ENCODE peak calls at places on chromosomes 7 and 10, in eight cellular contexts. O, I, F, X, T, G, J and B are unnamed samples.
A peak's percentile ranks its signal among the peaks of the same experiment; 100 is the strongest.

GRCh38 chr10:132133449-132134291 is 53.1 kb upstream of the DPYSL4 start:
- DNase-seq in O (no peak), I (no peak), F (no peak), X (no peak), T (no peak), G (no peak), J (no peak), B (no peak)

GRCh38 chr7:7642081-7642480 is 1.5 kb downstream of the UMAD1 start:
- DNase-seq in O (no peak), I (no peak), F (no peak), X (no peak), T (no peak), G (no peak), J (no peak), B (no peak)

GRCh38 chr7:55046582-55047347 is 27.9 kb downstream of the EGFR start:
- DNase-seq in O (no peak), I (no peak), F (no peak), X (no peak), T (no peak), G (no peak), J (no peak), B (no peak)

GRCh38 chr7:73725703-73726466 is 6.4 kb upstream of the STX1A start:
- DNase-seq in O (peak; percentile 94), I (peak; percentile 94), F (peak; percentile 89), X (no peak), T (peak; percentile 85), G (peak; percentile 82), J (peak; percentile 66), B (peak; percentile 93)

GRCh38 chr10:113704637-113705343 is 25.1 kb downstream of the CASP7 start:
- DNase-seq in O (no peak), I (peak; percentile 56), F (no peak), X (no peak), T (peak; percentile 12), G (no peak), J (peak; percentile 55), B (no peak)

GRCh38 chr7:2719007-2719406 is 31.0 kb downstream of the AMZ1 start:
- DNase-seq in O (no peak), I (peak; percentile 68), F (no peak), X (no peak), T (no peak), G (no peak), J (no peak), B (no peak)

GRCh38 chr10:10138685-10139084 is 879.0 kb upstream of the CELF2 start:
- DNase-seq in O (no peak), I (no peak), F (no peak), X (no peak), T (no peak), G (no peak), J (no peak), B (no peak)

GRCh38 chr10:103470755-103471653 is 8.0 kb downstream of the CALHM3 start:
- DNase-seq in O (no peak), I (no peak), F (no peak), X (peak; percentile 47), T (no peak), G (no peak), J (no peak), B (no peak)

GRCh38 chr10:7523656-7524055 is 112.8 kb upstream of the SFMBT2 start:
- DNase-seq in O (no peak), I (no peak), F (no peak), X (no peak), T (no peak), G (no peak), J (no peak), B (no peak)

GRCh38 chr7:70712942-70713341 is 419.0 kb upstream of the GALNT17 start:
- DNase-seq in O (peak; percentile 54), I (no peak), F (no peak), X (no peak), T (no peak), G (peak; percentile 89), J (no peak), B (no peak)

GRCh38 chr10:122181901-122182799 is 88.9 kb upstream of the BTBD16 start:
- DNase-seq in O (no peak), I (no peak), F (no peak), X (no peak), T (no peak), G (no peak), J (no peak), B (no peak)

GRCh38 chr10:115093776-115094361 is 704 bp downstream of the ATRNL1 start:
- DNase-seq in O (peak; percentile 34), I (no peak), F (no peak), X (no peak), T (no peak), G (peak; percentile 21), J (no peak), B (no peak)

GRCh38 chr10:17428616-17429097 is 25.7 kb downstream of the ST8SIA6 start:
- DNase-seq in O (no peak), I (no peak), F (no peak), X (no peak), T (no peak), G (no peak), J (no peak), B (no peak)

GRCh38 chr7:50982626-50983025 is 199.9 kb upstream of the GRB10 start:
- DNase-seq in O (no peak), I (no peak), F (no peak), X (no peak), T (no peak), G (no peak), J (no peak), B (no peak)

GRCh38 chr10:128047337-128047736 is 78.9 kb downstream of the MKI67 start:
- DNase-seq in O (no peak), I (peak; percentile 66), F (peak; percentile 43), X (peak; percentile 61), T (no peak), G (peak; percentile 57), J (peak; percentile 91), B (no peak)

GRCh38 chr7:29370531-29371314 is 176.1 kb downstream of the CHN2 start:
- DNase-seq in O (peak; percentile 47), I (no peak), F (no peak), X (no peak), T (no peak), G (no peak), J (peak; percentile 84), B (no peak)

GRCh38 chr10:44572146-44572545 is 187.2 kb upstream of the CXCL12 start:
- DNase-seq in O (no peak), I (no peak), F (no peak), X (no peak), T (no peak), G (no peak), J (no peak), B (no peak)

GRCh38 chr10:3785849-3786290 is 861 bp upstream of the KLF6 start:
- DNase-seq in O (peak; percentile 61), I (peak; percentile 39), F (no peak), X (no peak), T (no peak), G (no peak), J (peak; percentile 52), B (no peak)

GRCh38 chr10:58305821-58306220 is 29.0 kb upstream of the UBE2D1 start:
- DNase-seq in O (no peak), I (no peak), F (no peak), X (no peak), T (no peak), G (no peak), J (no peak), B (no peak)

GRCh38 chr7:55071411-55072188 is 52.8 kb downstream of the EGFR start:
- DNase-seq in O (no peak), I (no peak), F (no peak), X (no peak), T (no peak), G (no peak), J (no peak), B (no peak)

GRCh38 chr10:58608356-58608755 is 95.7 kb downstream of the BICC1 start:
- DNase-seq in O (no peak), I (no peak), F (no peak), X (no peak), T (no peak), G (no peak), J (no peak), B (no peak)

GRCh38 chr7:159144756-159145543 is at the start of gene VIPR2:
- DNase-seq in O (peak; percentile 37), I (no peak), F (no peak), X (no peak), T (no peak), G (no peak), J (no peak), B (no peak)

GRCh38 chr7:13581097-13581496 is 408.4 kb downstream of the ETV1 start:
- DNase-seq in O (no peak), I (no peak), F (no peak), X (no peak), T (no peak), G (no peak), J (no peak), B (no peak)

GRCh38 chr10:13256627-13257026 is 22.5 kb upstream of the UCMA start:
- DNase-seq in O (no peak), I (no peak), F (no peak), X (no peak), T (no peak), G (no peak), J (no peak), B (no peak)
- TF ChIP-seq CTCF in O (no peak), I (no peak), F (no peak), X (no peak), T (no peak), G (no peak), J (no peak), B (no peak)

GRCh38 chr7:133754718-133755117 is 372.4 kb upstream of the LRGUK start:
- DNase-seq in O (no peak), I (no peak), F (no peak), X (no peak), T (no peak), G (no peak), J (no peak), B (no peak)
- TF ChIP-seq CTCF in O (no peak), I (no peak), F (no peak), X (no peak), T (no peak), G (no peak), J (no peak), B (no peak)

DNA sequence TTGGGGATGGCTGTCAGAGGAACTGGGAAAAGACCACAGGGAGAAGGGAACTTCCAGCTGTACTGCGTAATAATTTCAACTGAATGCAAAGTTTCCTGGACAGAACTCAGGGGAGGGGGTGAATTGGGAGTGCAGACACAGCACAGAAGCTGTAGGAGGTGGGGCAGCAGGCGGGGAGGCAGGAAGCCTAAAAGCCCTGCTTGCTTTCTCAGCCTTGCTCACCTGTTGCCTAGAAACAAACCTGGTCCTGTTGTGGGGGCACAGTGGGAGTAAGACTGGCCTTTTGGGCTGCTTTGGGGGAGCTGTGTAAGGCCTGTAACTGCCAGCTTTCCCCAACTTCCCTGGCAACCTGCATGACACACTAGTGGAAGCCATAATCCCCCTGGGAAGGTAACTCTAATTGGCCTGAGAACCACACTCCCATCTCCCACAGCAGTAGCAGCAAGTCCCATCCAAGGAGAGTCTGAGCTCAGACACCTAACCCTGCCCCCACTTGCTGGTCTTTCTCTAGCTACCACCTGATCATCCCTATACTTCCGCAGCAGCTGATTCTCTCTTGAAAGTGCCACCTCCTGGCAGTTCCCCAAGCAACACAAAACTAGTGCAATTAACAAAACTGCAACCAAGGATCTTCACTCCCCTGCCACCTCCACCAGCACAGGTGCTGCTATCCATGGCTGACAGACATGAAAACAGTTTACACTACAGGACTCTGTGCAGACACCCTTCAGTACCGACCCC is 1239.3 kb downstream of the SORCS1 start:
- DNase-seq in O (no peak), I (no peak), F (no peak), X (no peak), T (no peak), G (no peak), J (no peak), B (no peak)
- TF ChIP-seq CTCF in O (no peak), I (no peak), F (no peak), X (no peak), T (no peak), G (no peak), J (no peak), B (no peak)

GRCh38 chr7:155405399-155406318 is 52.3 kb upstream of the EN2 start:
- DNase-seq in O (no peak), I (peak; percentile 28), F (no peak), X (no peak), T (no peak), G (no peak), J (no peak), B (no peak)
- TF ChIP-seq CTCF in O (no peak), I (no peak), F (no peak), X (no peak), T (peak; percentile 60), G (no peak), J (no peak), B (peak; percentile 38)